ENCODE peak calls at places on chromosome 2, in five cellular contexts. A, D, M, T and Z are unnamed samples.

GRCh38 chr2:137185378-137186078 is 420.2 kb downstream of the THSD7B start:
- DNase-seq in A (no peak), D (no peak), M (no peak), T (no peak), Z (no peak)

GRCh38 chr2:159439421-159439820 is 152.9 kb upstream of the WDSUB1 start:
- DNase-seq in A (no peak), D (no peak), M (no peak), T (no peak), Z (no peak)

GRCh38 chr2:182163878-182164277 is 178.2 kb downstream of the PPP1R1C start:
- DNase-seq in A (no peak), D (no peak), M (no peak), T (no peak), Z (no peak)

GRCh38 chr2:241933175-241933911 is 63.8 kb downstream of the RTP5 start:
- DNase-seq in A (no peak), D (no peak), M (no peak), T (no peak), Z (no peak)

GRCh38 chr2:21229302-21229701 is 105.5 kb downstream of the TDRD15 start:
- DNase-seq in A (no peak), D (no peak), M (no peak), T (no peak), Z (no peak)

GRCh38 chr2:164000171-164000570 is 264.4 kb upstream of the FIGN start:
- DNase-seq in A (no peak), D (no peak), M (no peak), T (no peak), Z (no peak)

GRCh38 chr2:30759481-30759880 is 47.8 kb downstream of the CAPN13 start:
- DNase-seq in A (no peak), D (no peak), M (no peak), T (no peak), Z (no peak)

GRCh38 chr2:234978466-234979203 is 26.8 kb downstream of the SH3BP4 start:
- DNase-seq in A (no peak), D (no peak), M (no peak), T (no peak), Z (no peak)